ENCODE peak calls at places on chromosomes 7 and 10, in four cellular contexts. U is body of pancreas, B is AG04450, O is pancreas. Y is an unnamed sample. For H3K27me3, the result is how much of the 10 kb centered on the place peaks cover.

GRCh38 chr10:5545778-5546710 is 21.3 kb downstream of the CALML3 start:
- DNase-seq in U (no peak), B (peak), O (no peak), Y (peak)

GRCh38 chr10:126935263-126935946 is 30.2 kb downstream of the DOCK1 start:
- DNase-seq in U (no peak), B (no peak), O (no peak), Y (peak)

GRCh38 chr10:99979066-99979685 is 30.6 kb downstream of the DNMBP start:
- DNase-seq in U (no peak), B (no peak), O (no peak), Y (no peak)

GRCh38 chr7:111413796-111414195 is 148.5 kb downstream of the IMMP2L start:
- DNase-seq in U (no peak), B (no peak), O (no peak), Y (no peak)

GRCh38 chr10:109978481-109978880 is 29.3 kb upstream of the ADD3 start:
- DNase-seq in U (peak), B (no peak), O (no peak), Y (peak)

GRCh38 chr7:156156734-156157408 is 344.6 kb upstream of the SHH start:
- DNase-seq in U (peak), B (no peak), O (no peak), Y (no peak)

GRCh38 chr10:48306870-48307531 is 524 bp downstream of the MAPK8 start:
- DNase-seq in U (peak), B (no peak), O (peak), Y (no peak)

GRCh38 chr10:52951819-52952218 is 179.2 kb upstream of the MBL2 start:
- DNase-seq in U (peak), B (peak), O (no peak), Y (peak)

GRCh38 chr10:121609426-121610380 is 11.5 kb upstream of the FGFR2 start:
- DNase-seq in U (no peak), B (no peak), O (no peak), Y (no peak)

GRCh38 chr10:121607310-121608055 is 9.2 kb upstream of the FGFR2 start:
- DNase-seq in U (no peak), B (no peak), O (no peak), Y (no peak)

GRCh38 chr10:121611431-121612159 is 13.4 kb upstream of the FGFR2 start:
- DNase-seq in U (no peak), B (no peak), O (no peak), Y (no peak)

GRCh38 chr10:121610798-121611325 is 12.6 kb upstream of the FGFR2 start:
- DNase-seq in U (no peak), B (no peak), O (no peak), Y (peak)

DNA sequence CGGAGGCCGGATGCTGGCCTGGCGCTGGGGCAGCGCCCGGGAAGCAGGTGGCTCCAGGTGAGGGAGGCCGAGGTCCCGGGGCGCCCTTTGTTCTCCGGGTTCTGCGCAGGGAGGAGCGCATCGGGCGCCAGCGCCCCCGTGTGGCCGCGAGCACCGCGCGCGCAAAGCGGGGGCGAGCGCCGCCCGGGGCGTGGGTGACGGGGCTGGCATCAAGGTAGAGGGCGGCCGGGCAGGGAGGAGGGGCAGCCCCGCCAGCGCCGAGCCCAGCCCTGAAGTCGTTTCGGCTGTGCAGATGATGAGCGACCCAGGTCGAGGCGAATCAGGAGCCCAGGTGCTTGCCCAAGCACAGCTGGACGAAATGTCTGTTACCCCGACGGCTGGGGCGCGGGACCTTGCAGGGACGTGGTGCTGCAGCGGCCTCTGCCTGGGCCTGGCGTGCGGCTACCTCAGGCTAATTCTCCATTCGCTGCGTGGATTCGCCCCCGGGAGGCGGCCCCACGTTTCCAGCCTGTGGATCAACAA is 10.5 kb upstream of the FGFR2 start:
- DNase-seq in U (peak), B (no peak), O (peak), Y (no peak)
- TF ChIP-seq CTCF in U (peak), B (peak), O (peak), Y (peak)

GRCh38 chr7:8442295-8442813 is 8.9 kb downstream of the NXPH1 start:
- DNase-seq in U (no peak), B (no peak), O (no peak), Y (no peak)

GRCh38 chr7:8441602-8442294 is 8.3 kb downstream of the NXPH1 start:
- DNase-seq in U (no peak), B (no peak), O (no peak), Y (no peak)

GRCh38 chr7:8440670-8441069 is 7.3 kb downstream of the NXPH1 start:
- DNase-seq in U (no peak), B (no peak), O (no peak), Y (no peak)

GRCh38 chr7:8442814-8443304 is 9.4 kb downstream of the NXPH1 start:
- DNase-seq in U (peak), B (no peak), O (peak), Y (peak)

GRCh38 chr7:8441106-8441590 is 7.7 kb downstream of the NXPH1 start:
- DNase-seq in U (no peak), B (no peak), O (no peak), Y (no peak)
- H3K27me3 ChIP-seq in U (under half), B (under half), O (half or more), Y (under half)

GRCh38 chr10:34156781-34157425 is 658.2 kb downstream of the PARD3 start:
- DNase-seq in U (no peak), B (peak), O (no peak), Y (peak)
- TF ChIP-seq CTCF in U (no peak), B (peak), O (no peak), Y (peak)

GRCh38 chr7:132578050-132578370 is 1.7 kb upstream of the PLXNA4 start:
- DNase-seq in U (no peak), B (no peak), O (no peak), Y (no peak)

GRCh38 chr7:132576723-132577089 is 436 bp upstream of the PLXNA4 start:
- DNase-seq in U (no peak), B (no peak), O (no peak), Y (no peak)

GRCh38 chr7:132575336-132575986 is 809 bp downstream of the PLXNA4 start:
- DNase-seq in U (peak), B (no peak), O (no peak), Y (peak)

GRCh38 chr7:132577206-132578049 is 1.2 kb upstream of the PLXNA4 start:
- DNase-seq in U (peak), B (no peak), O (peak), Y (no peak)

DNA sequence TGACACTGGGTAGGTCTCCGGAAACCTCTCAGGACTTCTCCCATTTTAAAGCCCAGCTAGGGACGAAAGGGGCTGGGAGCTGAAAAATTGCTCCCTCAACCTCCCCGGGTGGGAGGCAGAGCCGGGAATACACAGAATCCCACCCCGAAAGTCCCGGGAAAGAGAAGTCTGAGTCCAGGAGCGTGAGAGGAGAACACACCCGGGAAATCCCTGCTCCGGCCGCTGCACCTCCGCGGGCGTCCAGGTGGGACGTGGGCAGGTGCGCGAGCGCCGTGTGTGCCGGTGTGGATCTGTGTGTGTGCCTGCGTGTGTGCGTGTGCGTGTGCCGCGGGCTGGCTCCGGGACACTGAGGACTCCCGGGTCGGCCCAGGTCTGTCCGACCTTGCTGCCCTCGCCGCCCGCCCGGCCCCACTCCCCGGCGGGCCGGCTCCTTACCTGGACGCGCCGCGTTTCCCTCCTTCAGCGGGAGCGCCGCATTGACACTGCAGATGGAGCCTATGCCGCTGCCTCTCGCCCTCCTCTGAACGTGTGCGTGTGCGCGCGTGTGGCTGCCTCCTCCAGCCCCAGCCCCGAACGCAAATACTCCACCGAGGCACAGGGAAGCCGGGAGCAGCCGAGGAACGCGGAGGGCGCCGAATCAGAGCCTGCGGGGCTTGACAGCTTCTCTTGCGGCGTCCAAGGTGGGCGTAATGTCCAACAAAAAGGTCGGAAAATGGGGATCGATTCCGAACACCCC is at the start of gene PLXNA4:
- DNase-seq in U (no peak), B (no peak), O (peak), Y (no peak)
- H3K27me3 ChIP-seq in U (under half), B (half or more), O (under half), Y (under half)

GRCh38 chr7:95396136-95397032 is at the start of gene PON3:
- DNase-seq in U (peak), B (no peak), O (peak), Y (peak)
- TF ChIP-seq CTCF in U (peak), B (no peak), O (no peak), Y (peak)

GRCh38 chr10:101694674-101695403 is at the start of gene FBXW4:
- DNase-seq in U (peak), B (no peak), O (peak), Y (no peak)
- H3K27me3 ChIP-seq in U (under half), B (under half), O (under half), Y (under half)